ENCODE peak calls at places on chromosomes 11 and 22, in ten cellular contexts. One of them, this sample, is unnamed.

GRCh38 chr22:26673485-26673884 is 16.1 kb downstream of the MIAT start:
- DNase-seq in NCI-H460: no peak
- DNase-seq in activated CD4-positive, CD25-positive, alpha-beta regulatory T cell: no peak
- DNase-seq in left lung: no peak
- DNase-seq in NT2/D1: no peak
- DNase-seq in RCC 7860: peak
- DNase-seq in occipital lobe: no peak
- DNase-seq in heart left ventricle: no peak
- DNase-seq in pancreas: no peak
- DNase-seq in HepG2: no peak
- DNase-seq in this sample: no peak

GRCh38 chr22:45980776-45981175 is 3.8 kb upstream of the WNT7B start:
- DNase-seq in heart left ventricle: no peak
- DNase-seq in pancreas: no peak
- DNase-seq in left lung: no peak
- DNase-seq in occipital lobe: no peak
- DNase-seq in NT2/D1: no peak
- DNase-seq in NCI-H460: no peak
- DNase-seq in activated CD4-positive, CD25-positive, alpha-beta regulatory T cell: no peak
- DNase-seq in RCC 7860: no peak
- DNase-seq in HepG2: no peak
- DNase-seq in this sample: no peak

GRCh38 chr22:50221410-50222300 is 20.8 kb downstream of the SELENOO start:
- DNase-seq in activated CD4-positive, CD25-positive, alpha-beta regulatory T cell: no peak
- DNase-seq in left lung: no peak
- DNase-seq in occipital lobe: no peak
- DNase-seq in NCI-H460: no peak
- DNase-seq in RCC 7860: no peak
- DNase-seq in NT2/D1: no peak
- DNase-seq in HepG2: no peak
- DNase-seq in pancreas: no peak
- DNase-seq in heart left ventricle: no peak
- DNase-seq in this sample: no peak

GRCh38 chr22:42249831-42250230 is 20.6 kb downstream of the TCF20 start:
- DNase-seq in HepG2: no peak
- DNase-seq in NCI-H460: no peak
- DNase-seq in left lung: no peak
- DNase-seq in pancreas: no peak
- DNase-seq in heart left ventricle: no peak
- DNase-seq in activated CD4-positive, CD25-positive, alpha-beta regulatory T cell: no peak
- DNase-seq in RCC 7860: no peak
- DNase-seq in NT2/D1: no peak
- DNase-seq in occipital lobe: no peak
- DNase-seq in this sample: no peak

GRCh38 chr11:103529217-103529684 is 420.0 kb downstream of the DYNC2H1 start:
- DNase-seq in heart left ventricle: no peak
- DNase-seq in pancreas: no peak
- DNase-seq in NT2/D1: no peak
- DNase-seq in activated CD4-positive, CD25-positive, alpha-beta regulatory T cell: no peak
- DNase-seq in NCI-H460: no peak
- DNase-seq in occipital lobe: no peak
- DNase-seq in RCC 7860: peak
- DNase-seq in left lung: no peak
- DNase-seq in HepG2: no peak
- DNase-seq in this sample: no peak

GRCh38 chr11:38582151-38582550 is 1984.1 kb upstream of the RAG2 start:
- DNase-seq in NCI-H460: no peak
- DNase-seq in activated CD4-positive, CD25-positive, alpha-beta regulatory T cell: no peak
- DNase-seq in occipital lobe: no peak
- DNase-seq in heart left ventricle: no peak
- DNase-seq in RCC 7860: no peak
- DNase-seq in HepG2: no peak
- DNase-seq in left lung: no peak
- DNase-seq in NT2/D1: no peak
- DNase-seq in pancreas: no peak
- DNase-seq in this sample: no peak

GRCh38 chr11:74677131-74677530 is 54.1 kb downstream of the CHRDL2 start:
- DNase-seq in activated CD4-positive, CD25-positive, alpha-beta regulatory T cell: no peak
- DNase-seq in NCI-H460: no peak
- DNase-seq in HepG2: no peak
- DNase-seq in occipital lobe: no peak
- DNase-seq in NT2/D1: no peak
- DNase-seq in left lung: no peak
- DNase-seq in RCC 7860: no peak
- DNase-seq in pancreas: peak
- DNase-seq in heart left ventricle: peak
- DNase-seq in this sample: no peak

GRCh38 chr22:27223317-27224177 is 566.2 kb downstream of the MIAT start:
- DNase-seq in left lung: no peak
- DNase-seq in NCI-H460: no peak
- DNase-seq in HepG2: no peak
- DNase-seq in occipital lobe: no peak
- DNase-seq in RCC 7860: peak
- DNase-seq in NT2/D1: no peak
- DNase-seq in activated CD4-positive, CD25-positive, alpha-beta regulatory T cell: no peak
- DNase-seq in pancreas: no peak
- DNase-seq in heart left ventricle: no peak
- DNase-seq in this sample: no peak

GRCh38 chr22:24417901-24418641 is 9.3 kb upstream of the ADORA2A start:
- DNase-seq in NT2/D1: no peak
- DNase-seq in heart left ventricle: no peak
- DNase-seq in RCC 7860: no peak
- DNase-seq in activated CD4-positive, CD25-positive, alpha-beta regulatory T cell: no peak
- DNase-seq in pancreas: no peak
- DNase-seq in left lung: no peak
- DNase-seq in occipital lobe: no peak
- DNase-seq in NCI-H460: no peak
- DNase-seq in HepG2: no peak
- DNase-seq in this sample: no peak

GRCh38 chr22:48886604-48887393 is 940.9 kb downstream of the BRD1 start:
- DNase-seq in pancreas: no peak
- DNase-seq in occipital lobe: no peak
- DNase-seq in left lung: peak
- DNase-seq in NT2/D1: no peak
- DNase-seq in activated CD4-positive, CD25-positive, alpha-beta regulatory T cell: no peak
- DNase-seq in heart left ventricle: peak
- DNase-seq in RCC 7860: no peak
- DNase-seq in HepG2: no peak
- DNase-seq in NCI-H460: no peak
- DNase-seq in this sample: no peak

GRCh38 chr11:11407738-11408084 is 54.7 kb upstream of the CSNK2A3 start:
- DNase-seq in heart left ventricle: no peak
- DNase-seq in NCI-H460: no peak
- DNase-seq in left lung: no peak
- DNase-seq in NT2/D1: no peak
- DNase-seq in occipital lobe: no peak
- DNase-seq in RCC 7860: no peak
- DNase-seq in HepG2: no peak
- DNase-seq in pancreas: no peak
- DNase-seq in activated CD4-positive, CD25-positive, alpha-beta regulatory T cell: no peak
- DNase-seq in this sample: no peak

GRCh38 chr11:83272627-83273026 is 13.5 kb downstream of the CCDC90B start:
- DNase-seq in HepG2: no peak
- DNase-seq in RCC 7860: peak
- DNase-seq in NCI-H460: no peak
- DNase-seq in occipital lobe: no peak
- DNase-seq in left lung: no peak
- DNase-seq in activated CD4-positive, CD25-positive, alpha-beta regulatory T cell: no peak
- DNase-seq in NT2/D1: no peak
- DNase-seq in heart left ventricle: no peak
- DNase-seq in pancreas: no peak
- DNase-seq in this sample: no peak

This sample was measured in gastrocnemius medialis.